ENCODE peak calls at places on chromosomes 12 and 14, in seven cellular contexts. O is GM23248; A is left ventricle myocardium inferior; P is hepatocyte; Q is SJSA1; E is right cardiac atrium; F is CD8-positive, alpha-beta T cell. X is an unnamed sample.

GRCh38 chr12:53174881-53175491 is 5.5 kb upstream of the ZNF740 start:
- DNase-seq in O (peak), A (no peak), P (peak), Q (no peak), E (no peak), F (no peak), X (no peak)

GRCh38 chr14:72332871-72333270 is 400.6 kb downstream of the RGS6 start:
- DNase-seq in O (no peak), A (no peak), P (no peak), Q (no peak), E (no peak), F (no peak), X (no peak)

GRCh38 chr12:112170376-112170775 is 45.0 kb downstream of the TRAFD1 start:
- DNase-seq in O (peak), A (no peak), P (no peak), Q (peak), E (no peak), F (peak), X (no peak)

GRCh38 chr12:71142046-71142445 is 15.8 kb downstream of the TSPAN8 start:
- DNase-seq in O (no peak), A (no peak), P (no peak), Q (no peak), E (no peak), F (no peak), X (no peak)

GRCh38 chr12:50157259-50157658 is 9.9 kb downstream of the CERS5 start:
- DNase-seq in O (peak), A (no peak), P (no peak), Q (no peak), E (no peak), F (no peak), X (no peak)

GRCh38 chr14:83433618-83434017 is 1900.0 kb upstream of the SEL1L start:
- DNase-seq in O (no peak), A (no peak), P (no peak), Q (no peak), E (no peak), F (no peak), X (no peak)

GRCh38 chr12:1916396-1917171 is 1.9 kb downstream of the CACNA2D4 start:
- DNase-seq in O (no peak), A (peak), P (peak), Q (peak), E (peak), F (no peak), X (no peak)

GRCh38 chr14:52110441-52111086 is 41.7 kb upstream of the NID2 start:
- DNase-seq in O (peak), A (no peak), P (no peak), Q (no peak), E (no peak), F (no peak), X (no peak)

GRCh38 chr12:129067482-129067881 is 214.2 kb downstream of the GLT1D1 start:
- DNase-seq in O (no peak), A (no peak), P (peak), Q (no peak), E (no peak), F (no peak), X (no peak)

GRCh38 chr14:66568220-66568619 is 60.3 kb downstream of the GPHN start:
- DNase-seq in O (no peak), A (no peak), P (no peak), Q (no peak), E (no peak), F (no peak), X (no peak)

GRCh38 chr14:62179367-62180018 is 417.3 kb downstream of the SNAPC1 start:
- DNase-seq in O (peak), A (peak), P (peak), Q (no peak), E (no peak), F (no peak), X (no peak)

GRCh38 chr12:4472045-4472444 is 26.4 kb upstream of the FGF6 start:
- DNase-seq in O (no peak), A (no peak), P (no peak), Q (no peak), E (no peak), F (no peak), X (no peak)

GRCh38 chr12:3667485-3667884 is 85.4 kb downstream of the CRACR2A start:
- DNase-seq in O (no peak), A (no peak), P (no peak), Q (no peak), E (no peak), F (no peak), X (no peak)

GRCh38 chr12:27969901-27970390 is 2.6 kb downstream of the PTHLH start:
- DNase-seq in O (peak), A (peak), P (peak), Q (peak), E (peak), F (peak), X (no peak)

GRCh38 chr12:46504494-46504893 is 131.9 kb upstream of the SLC38A2 start:
- DNase-seq in O (no peak), A (no peak), P (no peak), Q (no peak), E (no peak), F (no peak), X (no peak)

GRCh38 chr14:88386395-88386794 is 938 bp downstream of the SPATA7 start:
- DNase-seq in O (peak), A (no peak), P (no peak), Q (no peak), E (no peak), F (no peak), X (no peak)

GRCh38 chr14:105161964-105162363 is 6.6 kb downstream of the JAG2 start:
- DNase-seq in O (no peak), A (no peak), P (no peak), Q (no peak), E (no peak), F (no peak), X (no peak)

GRCh38 chr12:106113042-106113441 is 25.7 kb downstream of the NUAK1 start:
- DNase-seq in O (peak), A (no peak), P (no peak), Q (peak), E (no peak), F (no peak), X (no peak)

GRCh38 chr12:31346211-31346610 is 20.3 kb upstream of the SINHCAF start:
- DNase-seq in O (no peak), A (no peak), P (no peak), Q (no peak), E (no peak), F (no peak), X (no peak)

GRCh38 chr14:64685364-64686130 is 18.7 kb upstream of the PLEKHG3 start:
- DNase-seq in O (no peak), A (no peak), P (no peak), Q (no peak), E (no peak), F (no peak), X (no peak)

GRCh38 chr14:64682843-64683242 is 21.4 kb upstream of the PLEKHG3 start:
- DNase-seq in O (no peak), A (no peak), P (no peak), Q (no peak), E (no peak), F (no peak), X (no peak)

GRCh38 chr14:64683264-64683663 is 21.0 kb upstream of the PLEKHG3 start:
- DNase-seq in O (no peak), A (no peak), P (no peak), Q (no peak), E (peak), F (no peak), X (peak)

GRCh38 chr14:64682173-64682710 is 22.0 kb upstream of the PLEKHG3 start:
- DNase-seq in O (peak), A (peak), P (peak), Q (no peak), E (peak), F (no peak), X (peak)

GRCh38 chr14:64684091-64684490 is 20.1 kb upstream of the PLEKHG3 start:
- DNase-seq in O (peak), A (peak), P (peak), Q (no peak), E (peak), F (no peak), X (no peak)
- H3K27ac ChIP-seq in O (no peak), A (peak), P (peak), Q (no peak), E (no peak), F (no peak), X (peak)

DNA sequence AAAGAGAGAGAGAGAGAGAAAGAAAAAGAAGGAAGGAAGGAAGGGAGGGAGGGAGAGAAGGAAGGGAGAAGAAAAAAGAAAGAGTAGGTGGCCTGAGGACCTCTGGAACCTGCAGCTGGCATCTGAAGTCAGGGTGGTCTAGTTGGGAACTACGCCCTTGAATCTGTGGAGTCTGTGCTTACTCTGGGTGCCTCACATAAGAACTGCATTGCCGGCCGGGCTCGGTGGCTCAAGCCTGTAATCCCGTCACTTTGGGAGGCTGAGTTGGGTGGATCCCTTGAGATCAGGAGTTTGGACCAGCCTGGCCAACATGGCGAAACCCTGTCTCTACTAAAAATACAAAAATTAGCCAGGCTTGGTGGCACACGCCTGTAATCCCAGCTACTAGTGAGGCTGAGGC is 10.0 kb upstream of the NRDE2 start:
- DNase-seq in O (no peak), A (no peak), P (no peak), Q (no peak), E (no peak), F (no peak), X (no peak)
- H3K27ac ChIP-seq in O (no peak), A (no peak), P (no peak), Q (no peak), E (no peak), F (no peak), X (no peak)

DNA sequence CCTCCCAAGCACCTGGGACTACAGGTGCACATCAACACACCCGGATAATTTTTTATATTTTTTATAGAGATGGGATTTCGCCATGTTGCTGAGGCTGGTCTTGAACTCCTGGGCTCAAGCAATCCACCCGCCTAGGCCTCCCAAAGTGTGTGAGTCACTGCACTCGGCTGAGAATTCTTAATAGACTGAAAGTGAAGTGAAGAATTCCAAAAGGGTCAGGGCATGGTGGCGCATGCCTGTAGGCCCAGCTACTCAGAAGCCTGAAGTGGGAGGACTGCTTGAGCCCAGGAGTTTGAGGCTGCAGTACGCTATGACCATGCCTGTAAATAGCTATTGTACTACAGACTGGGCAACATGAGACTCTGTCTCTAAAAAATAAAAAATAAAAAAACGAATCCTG is 43.7 kb downstream of the TCHP start:
- DNase-seq in O (no peak), A (no peak), P (no peak), Q (no peak), E (no peak), F (no peak), X (no peak)
- H3K27ac ChIP-seq in O (no peak), A (peak), P (no peak), Q (no peak), E (no peak), F (no peak), X (no peak)

GRCh38 chr14:50410921-50411320 is 14.2 kb upstream of the CDKL1 start:
- DNase-seq in O (peak), A (no peak), P (no peak), Q (no peak), E (no peak), F (no peak), X (no peak)

GRCh38 chr14:50407089-50407813 is 10.6 kb upstream of the CDKL1 start:
- DNase-seq in O (peak), A (no peak), P (peak), Q (no peak), E (no peak), F (no peak), X (no peak)

DNA sequence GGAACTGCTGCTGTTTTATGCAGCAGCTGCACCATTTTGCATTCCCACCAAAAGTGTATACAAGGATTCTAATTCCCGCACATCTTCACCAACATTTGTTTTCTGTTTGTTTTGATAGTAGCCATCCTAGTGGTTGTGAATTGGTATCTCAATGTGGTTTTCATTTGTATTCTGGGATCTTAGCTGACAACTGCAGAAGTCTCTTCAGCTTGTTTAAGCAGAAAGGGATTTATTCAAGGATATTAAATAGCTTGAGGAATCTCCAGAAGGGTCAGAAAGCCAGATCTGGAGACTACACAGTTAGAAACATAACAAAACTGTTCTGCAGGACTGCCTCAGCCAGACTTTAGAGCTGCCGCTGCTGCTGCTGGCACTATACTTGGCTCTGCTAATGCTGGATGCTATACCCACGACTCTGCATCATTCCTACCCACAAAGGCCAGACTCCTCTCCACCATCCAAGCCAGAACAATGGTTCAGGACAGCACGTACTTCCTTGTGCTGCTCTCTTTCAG is 13.4 kb upstream of the CDKL1 start:
- DNase-seq in O (no peak), A (no peak), P (no peak), Q (no peak), E (no peak), F (no peak), X (no peak)
- H3K27ac ChIP-seq in O (no peak), A (no peak), P (no peak), Q (no peak), E (no peak), F (no peak), X (no peak)

X was measured in substantia nigra.